ENCODE peak calls at places on chromosomes 1 and 21, in five cellular contexts. N, U, C, I and K are unnamed samples.

GRCh38 chr1:1332774-1333480 is 1.8 kb downstream of the TAS1R3 start:
- DNase-seq in U (no peak), I (no peak), C (no peak), N (no peak), K (no peak)

GRCh38 chr1:203690730-203691129 is 64.1 kb downstream of the ATP2B4 start:
- DNase-seq in C (no peak), I (no peak), U (no peak), N (no peak), K (no peak)

GRCh38 chr1:205582046-205582445 is 49.8 kb downstream of the ELK4 start:
- DNase-seq in U (no peak), C (no peak), N (no peak), I (no peak), K (no peak)

GRCh38 chr1:2392686-2393085 is 1.0 kb downstream of the RER1 start:
- DNase-seq in U (no peak), I (no peak), C (no peak), N (no peak), K (no peak)

GRCh38 chr1:111553199-111553598 is 49.8 kb upstream of the ADORA3 start:
- DNase-seq in U (no peak), C (no peak), N (peak; percentile 31), I (no peak), K (no peak)

GRCh38 chr1:224637510-224637909 is 21.4 kb downstream of the CNIH3 start:
- DNase-seq in N (no peak), C (no peak), I (no peak), U (no peak), K (no peak)

GRCh38 chr1:229196404-229197224 is 74.3 kb upstream of the RAB4A start:
- DNase-seq in N (no peak), I (no peak), C (no peak), U (no peak), K (no peak)

GRCh38 chr1:153357076-153357852 is 390 bp upstream of the S100A9 start:
- DNase-seq in I (peak; percentile 84), N (peak; percentile 92), C (peak; percentile 18), U (peak; percentile 51), K (no peak)

GRCh38 chr1:7608628-7609295 is 162.3 kb upstream of the VAMP3 start:
- DNase-seq in N (no peak), C (no peak), I (no peak), U (no peak), K (no peak)

GRCh38 chr1:39272027-39272790 is 67.7 kb downstream of the MACF1 start:
- DNase-seq in I (no peak), N (no peak), U (no peak), C (no peak), K (no peak)

DNA sequence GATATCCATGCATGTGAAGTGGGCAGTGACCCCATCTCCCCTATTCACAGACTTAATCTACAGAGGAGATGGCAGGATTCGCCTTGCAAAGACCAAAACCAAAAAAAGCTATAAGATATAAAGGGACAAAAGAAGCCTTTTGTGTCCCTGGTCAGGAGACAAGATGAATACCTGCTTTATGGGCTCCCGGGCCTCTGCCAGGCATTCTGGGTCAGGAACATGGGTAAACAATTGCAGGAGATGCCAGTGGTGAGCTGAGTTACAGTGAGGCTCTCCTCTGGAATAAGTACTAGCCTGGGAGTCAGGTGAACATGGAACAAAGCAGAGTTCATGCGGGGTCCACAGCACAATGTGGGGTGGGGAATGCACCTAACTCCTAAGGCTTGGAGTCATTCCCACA is 4.7 kb downstream of the SLC9A1 start:
- DNase-seq in C (no peak), N (no peak), U (no peak), I (no peak), K (no peak)
- H3K4me1 ChIP-seq in C (peaks cover 48% of the 10 kb centered on the region), N (peaks cover 74% of the 10 kb centered on the region), U (peaks cover 82% of the 10 kb centered on the region), I (peaks cover 33% of the 10 kb centered on the region), K (peaks cover 40% of the 10 kb centered on the region)

DNA sequence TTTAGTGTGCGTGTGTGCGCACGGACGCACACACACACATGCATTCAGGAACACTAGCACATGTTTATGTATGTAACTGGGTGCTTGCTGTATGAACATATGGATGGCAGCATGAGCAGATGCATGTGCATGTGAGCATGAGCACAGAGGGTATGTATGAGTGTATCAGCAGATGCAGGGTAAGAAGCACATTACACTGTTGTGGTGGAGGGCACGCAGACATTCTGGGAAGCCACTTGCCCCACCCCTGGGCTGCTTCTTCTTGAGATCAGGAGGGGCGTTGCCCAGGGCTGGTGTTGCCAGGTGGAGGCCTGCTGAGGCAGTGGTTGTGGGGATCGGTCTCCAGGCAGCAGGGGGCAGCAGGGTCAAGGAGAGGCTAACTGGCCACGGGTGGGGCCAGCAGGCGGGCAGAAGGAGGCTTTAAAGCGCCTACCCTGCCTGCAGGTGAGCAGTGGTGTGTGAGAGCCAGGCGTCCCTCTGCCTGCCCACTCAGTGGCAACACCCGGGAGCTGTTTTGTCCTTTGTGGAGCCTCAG is 3.9 kb upstream of the P3R3URF start:
- DNase-seq in C (no peak), N (no peak), I (peak; percentile 96), U (no peak), K (no peak)
- H3K27ac ChIP-seq in C (no peak overlapping the region), N (peak overlapping the region; percentile 8), I (peak overlapping the region; percentile 95), U (no peak overlapping the region), K (no peak overlapping the region)

DNA sequence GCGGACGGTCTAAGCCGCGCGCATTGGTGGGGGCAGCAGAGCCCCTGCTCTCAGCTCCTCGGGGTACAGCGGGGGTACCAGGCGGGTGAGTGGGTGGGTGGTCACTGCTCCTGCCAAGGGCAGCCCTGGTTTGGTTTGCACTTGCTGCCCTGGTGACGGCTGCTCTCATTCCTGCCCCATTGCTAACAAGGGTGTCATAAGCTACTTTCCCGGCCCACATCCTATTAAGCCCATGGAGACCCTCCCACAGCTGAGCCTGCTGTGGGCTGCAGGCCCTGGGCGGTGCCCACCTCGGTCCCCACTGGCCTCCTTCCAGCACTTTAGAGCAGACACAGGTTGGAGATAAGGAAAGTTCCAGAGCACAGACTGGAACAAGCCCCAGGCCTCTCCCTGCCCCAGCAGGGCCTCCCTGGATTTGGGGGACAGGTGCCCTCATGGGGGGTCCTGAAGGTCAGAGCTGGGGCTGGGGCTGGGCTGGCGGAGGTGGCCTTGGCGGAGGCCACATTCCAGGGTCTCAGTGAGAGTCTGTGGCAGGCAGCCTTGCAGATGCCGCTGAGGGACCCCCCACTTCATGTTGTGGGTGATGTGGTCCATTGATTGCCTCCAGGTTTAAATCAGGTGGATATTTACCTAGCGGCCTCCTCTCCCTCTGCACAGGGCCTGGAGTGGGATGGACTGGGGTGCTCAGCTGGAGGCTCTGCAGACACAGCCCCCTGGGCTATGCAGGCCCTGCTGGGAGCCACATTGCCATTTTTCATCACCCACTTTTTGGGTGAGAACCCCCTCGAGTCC is 27.0 kb downstream of the COL18A1 start:
- DNase-seq in U (no peak), C (no peak), N (no peak), I (no peak), K (no peak)
- H3K4me3 ChIP-seq in U (no peak overlapping the region), C (peak overlapping the region; percentile 29), N (no peak overlapping the region), I (no peak overlapping the region), K (no peak overlapping the region)

GRCh38 chr1:167654975-167655575 is 25.0 kb downstream of the RCSD1 start:
- DNase-seq in N (no peak), U (peak; percentile 74), C (no peak), I (no peak), K (no peak)
- H3K4me1 ChIP-seq in N (peaks cover 30% of the 10 kb centered on the region), U (peaks cover 100% of the 10 kb centered on the region), C (peaks cover 7% of the 10 kb centered on the region), I (peaks cover 6% of the 10 kb centered on the region), K (peaks cover 91% of the 10 kb centered on the region)

GRCh38 chr1:169184812-169185211 is 78.3 kb downstream of the ATP1B1 start:
- DNase-seq in I (no peak), C (no peak), U (no peak), N (no peak), K (no peak)
- H3K27ac ChIP-seq in I (no peak overlapping the region), C (no peak overlapping the region), U (no peak overlapping the region), N (no peak overlapping the region), K (no peak overlapping the region)